ENCODE peak calls at places on chromosome 11, in eight cellular contexts. R is transverse colon, F is heart left ventricle, K is uterus, G is tibial nerve, H is stomach, M is A549, P is IMR-90. X is an unnamed sample.

GRCh38 chr11:7896026-7896785 is 34.9 kb downstream of the OR10A6 start:
- DNase-seq in H (no peak), M (no peak), P (no peak), R (no peak), F (no peak), G (no peak), K (no peak), X (no peak)

GRCh38 chr11:19281041-19281440 is 40.3 kb upstream of the E2F8 start:
- DNase-seq in K (no peak), P (no peak), M (no peak), R (no peak), H (no peak), F (no peak), G (no peak), X (no peak)

GRCh38 chr11:86117706-86118050 is 48.8 kb upstream of the PICALM start:
- DNase-seq in R (no peak), M (no peak), P (no peak), F (no peak), K (no peak), H (no peak), G (no peak), X (no peak)

GRCh38 chr11:95115597-95115996 is 26.0 kb downstream of the ENDOD1 start:
- DNase-seq in G (no peak), R (no peak), M (no peak), K (no peak), F (no peak), H (no peak), P (no peak), X (no peak)

GRCh38 chr11:116948375-116948774 is 111.0 kb upstream of the APOA1 start:
- DNase-seq in R (peak), K (no peak), G (no peak), P (peak), H (no peak), F (no peak), M (peak), X (no peak)

GRCh38 chr11:67700548-67701262 is 26.3 kb upstream of the ALDH3B2 start:
- DNase-seq in G (no peak), H (no peak), M (no peak), F (no peak), R (no peak), K (no peak), P (no peak), X (no peak)

GRCh38 chr11:57203359-57203758 is 21.6 kb downstream of the LRRC55 start:
- DNase-seq in R (peak), G (peak), H (peak), M (no peak), F (peak), P (peak), K (peak), X (no peak)

GRCh38 chr11:27255447-27255828 is 107.6 kb downstream of the CCDC34 start:
- DNase-seq in G (no peak), F (no peak), P (peak), H (no peak), R (no peak), K (no peak), M (no peak), X (no peak)

GRCh38 chr11:128881221-128881620 is 9.9 kb upstream of the KCNJ5 start:
- DNase-seq in H (no peak), K (no peak), G (no peak), F (no peak), R (no peak), P (no peak), M (no peak), X (no peak)

GRCh38 chr11:126032374-126032773 is 30.3 kb downstream of the CDON start:
- DNase-seq in R (no peak), H (no peak), G (no peak), P (no peak), M (no peak), K (no peak), F (no peak), X (no peak)

GRCh38 chr11:62593434-62594044 is 2.2 kb upstream of the TUT1 start:
- DNase-seq in M (peak), F (peak), G (peak), P (peak), R (peak), H (peak), K (peak), X (peak)

GRCh38 chr11:67273260-67273990 is 7.2 kb downstream of the GRK2 start:
- DNase-seq in P (no peak), R (peak), G (peak), F (peak), K (peak), M (no peak), H (peak), X (no peak)

GRCh38 chr11:12746593-12747097 is 72.4 kb downstream of the TEAD1 start:
- DNase-seq in F (peak), K (peak), P (peak), M (peak), G (no peak), R (no peak), H (no peak), X (peak)

GRCh38 chr11:122004446-122004845 is 111.6 kb downstream of the BLID start:
- DNase-seq in P (no peak), K (no peak), F (no peak), H (no peak), M (no peak), G (no peak), R (no peak), X (no peak)

GRCh38 chr11:68370211-68371111 is 58.1 kb downstream of the LRP5 start:
- DNase-seq in P (no peak), G (no peak), H (no peak), K (no peak), R (peak), M (no peak), F (no peak), X (no peak)

GRCh38 chr11:101348786-101349185 is 219.2 kb upstream of the PGR start:
- DNase-seq in P (no peak), M (no peak), H (no peak), F (no peak), K (no peak), R (no peak), G (no peak), X (no peak)

GRCh38 chr11:14186376-14186775 is 172.6 kb downstream of the RRAS2 start:
- DNase-seq in M (no peak), G (no peak), F (no peak), R (no peak), P (no peak), K (no peak), H (no peak), X (no peak)

GRCh38 chr11:128335729-128336128 is 251.6 kb downstream of the ETS1 start:
- DNase-seq in H (no peak), R (no peak), M (no peak), G (no peak), K (no peak), P (no peak), F (no peak), X (no peak)

GRCh38 chr11:4607111-4607510 is 920 bp downstream of the TRIM68 start:
- DNase-seq in H (no peak), M (no peak), K (no peak), F (no peak), P (peak), R (no peak), G (no peak), X (no peak)

GRCh38 chr11:2995091-2995561 is 3.0 kb upstream of the NAP1L4 start:
- DNase-seq in P (no peak), M (no peak), R (no peak), H (peak), G (no peak), F (no peak), K (no peak), X (no peak)

GRCh38 chr11:108160970-108161566 is 39.7 kb downstream of the ACAT1 start:
- DNase-seq in G (no peak), K (no peak), H (no peak), P (no peak), F (no peak), R (no peak), M (no peak), X (no peak)

GRCh38 chr11:36774603-36775002 is 176.6 kb upstream of the RAG2 start:
- DNase-seq in M (no peak), H (no peak), G (no peak), R (no peak), K (no peak), P (peak), F (no peak), X (peak)

GRCh38 chr11:68965901-68966868 is 14.6 kb downstream of the MRGPRD start:
- DNase-seq in M (no peak), P (no peak), K (peak), F (peak), H (no peak), R (no peak), G (no peak), X (no peak)

GRCh38 chr11:66800720-66801428 is 42.4 kb upstream of the RCE1 start:
- DNase-seq in K (no peak), P (no peak), M (no peak), H (no peak), G (no peak), F (no peak), R (no peak), X (no peak)

GRCh38 chr11:74504100-74504691 is 10.7 kb upstream of the LIPT2 start:
- DNase-seq in H (no peak), P (no peak), G (no peak), M (peak), K (no peak), F (no peak), R (no peak), X (no peak)

GRCh38 chr11:73189315-73189714 is 28.8 kb upstream of the P2RY2 start:
- DNase-seq in G (no peak), H (peak), F (peak), R (peak), K (no peak), P (no peak), M (no peak), X (no peak)

GRCh38 chr11:88169481-88169880 is 5.8 kb downstream of the RAB38 start:
- DNase-seq in H (no peak), R (no peak), G (no peak), K (no peak), F (no peak), P (peak), M (no peak), X (no peak)

GRCh38 chr11:90251599-90251998 is 28.8 kb upstream of the CHORDC1 start:
- DNase-seq in K (no peak), P (no peak), F (no peak), G (no peak), H (no peak), M (no peak), R (no peak), X (no peak)

GRCh38 chr11:76615950-76616349 is 54.6 kb downstream of the LRRC32 start:
- DNase-seq in G (no peak), P (peak), H (peak), R (peak), K (peak), M (no peak), F (peak), X (no peak)

GRCh38 chr11:73597340-73597955 is 464 bp downstream of the FAM168A start:
- DNase-seq in K (no peak), R (no peak), H (no peak), M (no peak), G (no peak), P (no peak), F (no peak), X (no peak)

GRCh38 chr11:120707098-120707497 is 195.6 kb downstream of the GRIK4 start:
- DNase-seq in P (peak), G (no peak), R (no peak), M (no peak), H (no peak), K (no peak), F (no peak), X (no peak)

DNA sequence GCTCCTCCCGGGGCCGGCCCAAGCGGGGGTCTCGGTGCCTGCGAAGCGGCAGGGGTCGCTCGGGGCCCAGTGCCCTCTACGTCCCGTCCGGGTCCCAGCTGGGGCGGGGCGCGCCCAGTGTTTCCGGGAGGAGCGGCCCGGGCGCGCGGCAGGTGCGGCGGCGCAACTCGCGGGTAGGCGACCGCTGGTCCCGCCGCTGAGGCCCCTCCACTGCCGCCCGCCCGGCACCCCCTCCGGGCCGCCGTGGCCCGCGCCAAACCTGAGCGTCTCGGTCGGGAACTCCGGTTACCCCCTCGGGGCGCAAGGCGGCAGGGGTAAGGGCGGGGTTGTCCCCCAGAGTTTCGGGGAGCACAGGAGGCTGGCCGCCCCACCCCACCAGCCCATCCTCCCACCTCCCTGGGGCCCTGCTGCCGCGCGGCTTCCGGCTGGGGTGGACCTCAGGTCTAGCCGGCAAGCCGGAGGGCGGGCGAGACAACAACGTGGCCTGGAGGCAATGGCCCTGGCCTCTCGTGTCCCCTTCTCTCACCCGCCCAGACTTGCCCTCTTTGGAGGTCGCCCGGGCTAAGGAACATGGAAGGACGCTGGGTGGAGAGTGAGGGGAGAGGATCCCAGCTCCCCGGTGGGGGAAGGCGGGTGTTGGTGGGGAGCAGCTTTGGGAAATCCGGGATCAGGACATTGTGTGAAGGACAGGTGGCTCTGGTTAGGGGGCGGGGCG is 416 bp upstream of the CRACR2B start:
- DNase-seq in R (peak), H (peak), K (no peak), M (no peak), P (no peak), G (no peak), F (no peak), X (no peak)
- TF ChIP-seq POLR2A in R (peak), H (peak), K (no peak), M (no peak), P (no peak), G (no peak), F (no peak), X (no peak)

DNA sequence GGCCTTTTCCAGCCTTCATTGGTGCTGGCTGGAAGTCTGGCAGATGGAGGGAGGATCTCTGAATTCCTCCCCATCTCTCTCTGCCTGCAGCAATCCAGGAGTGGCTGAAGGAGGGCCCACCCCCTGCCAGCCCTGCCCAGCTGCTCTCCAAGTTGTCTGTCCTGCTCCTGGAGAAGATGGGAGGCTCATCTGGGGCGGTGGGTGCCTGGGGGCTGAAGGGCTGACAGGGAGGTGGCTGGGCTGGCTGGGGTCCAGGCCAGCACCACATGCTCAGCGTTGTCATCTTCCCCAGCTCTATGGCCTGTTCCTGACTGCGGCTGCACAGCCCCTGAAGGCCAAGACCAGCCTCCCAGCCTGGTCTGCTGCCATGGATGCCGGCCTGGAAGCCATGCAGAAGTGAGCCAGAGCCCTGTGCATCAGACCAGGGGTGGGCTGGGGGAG is 12.2 kb downstream of the TKFC start:
- DNase-seq in K (no peak), G (no peak), M (no peak), F (no peak), H (no peak), R (no peak), P (no peak), X (no peak)
- TF ChIP-seq POLR2A in K (no peak), G (no peak), M (no peak), F (no peak), H (no peak), R (no peak), P (no peak), X (no peak)

DNA sequence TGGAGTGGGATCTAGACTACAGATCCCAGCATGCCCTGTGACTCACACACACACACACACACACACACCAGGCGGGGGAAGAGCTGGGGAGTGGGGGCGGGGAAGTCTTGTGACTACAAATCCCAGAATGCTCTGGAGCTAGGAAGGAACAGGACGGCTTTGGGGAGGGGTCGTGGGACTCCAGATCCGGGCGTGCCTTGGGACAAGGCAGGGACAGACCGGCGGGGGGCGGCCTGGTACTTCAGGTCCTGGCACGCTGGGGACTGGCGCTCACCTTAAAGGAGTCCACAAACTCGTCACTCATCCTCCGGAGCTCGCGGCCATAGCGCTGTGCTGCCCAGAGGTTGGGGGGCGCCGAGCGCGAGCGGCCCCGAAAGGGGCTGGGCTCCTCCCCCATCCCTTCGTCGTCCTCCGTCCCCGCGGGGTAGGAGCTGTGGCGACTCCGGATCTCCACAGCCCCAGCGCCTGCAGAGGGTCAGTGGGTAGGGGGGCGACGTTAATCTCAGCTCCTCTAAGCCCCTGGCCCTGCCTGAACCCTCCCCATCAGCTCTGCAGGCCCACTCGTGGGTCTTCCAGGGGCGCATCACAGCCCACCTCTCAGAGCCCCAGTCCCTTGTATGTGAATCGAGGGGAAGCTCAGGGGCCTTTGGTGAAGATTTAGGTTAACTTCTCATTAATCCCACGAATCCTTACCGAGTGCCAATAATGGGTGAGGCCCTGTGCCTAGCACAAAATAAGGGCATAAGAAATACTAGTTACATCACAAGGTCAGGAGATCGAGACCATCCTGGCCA is 12.9 kb downstream of the BAD start:
- DNase-seq in F (peak), G (peak), R (peak), P (peak), M (peak), K (peak), H (peak), X (no peak)
- TF ChIP-seq POLR2A in F (no peak), G (no peak), R (peak), P (peak), M (peak), K (peak), H (no peak), X (no peak)

DNA sequence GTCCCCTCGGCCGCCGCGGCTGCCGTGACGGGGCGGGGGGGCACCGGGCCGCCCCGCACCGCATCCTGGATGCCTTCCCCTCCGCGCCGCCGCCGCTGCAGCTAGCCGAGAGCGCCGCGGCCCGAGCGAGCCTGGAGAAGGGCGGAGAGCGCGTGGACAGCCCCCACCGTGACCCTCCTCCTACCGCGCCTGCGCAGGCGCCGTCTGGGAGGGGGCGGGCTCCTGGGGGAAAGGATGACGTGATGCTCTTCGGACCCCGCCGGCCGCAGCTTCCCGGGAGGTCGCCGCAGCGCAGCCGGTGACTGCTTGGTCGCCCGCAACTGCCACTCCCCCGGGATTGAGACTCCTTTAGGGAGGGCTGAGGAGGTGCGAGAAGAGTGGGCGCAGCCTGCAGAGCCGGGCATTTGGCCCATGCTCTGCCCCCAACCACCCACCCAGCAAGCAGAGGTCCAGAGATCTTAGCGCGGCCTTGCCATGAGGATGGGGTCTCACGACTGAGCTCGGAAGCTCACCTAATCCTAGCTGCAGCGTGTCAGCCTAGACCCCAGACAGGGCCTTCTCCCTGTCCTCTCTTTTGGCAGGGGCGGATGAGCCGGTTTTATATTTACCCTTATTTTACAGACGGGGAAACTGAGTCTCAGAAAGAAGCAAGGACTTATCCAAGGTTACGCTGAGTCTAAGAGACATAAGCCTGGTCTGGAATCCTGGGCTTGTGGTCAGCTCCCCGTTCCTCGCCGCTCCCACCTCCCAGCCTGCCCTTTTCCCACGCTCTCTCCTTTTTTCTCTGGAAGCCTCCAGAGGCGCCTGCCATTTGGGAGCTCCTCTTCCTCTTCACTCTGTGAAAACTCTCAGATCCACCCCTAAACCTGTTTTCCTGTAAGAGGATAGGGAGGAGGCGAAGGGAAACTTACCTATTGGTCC is at the start of gene DENND5A:
- DNase-seq in R (peak), F (peak), M (peak), P (peak), H (peak), G (peak), K (peak), X (peak)
- TF ChIP-seq POLR2A in R (peak), F (no peak), M (peak), P (peak), H (peak), G (peak), K (peak), X (peak)

DNA sequence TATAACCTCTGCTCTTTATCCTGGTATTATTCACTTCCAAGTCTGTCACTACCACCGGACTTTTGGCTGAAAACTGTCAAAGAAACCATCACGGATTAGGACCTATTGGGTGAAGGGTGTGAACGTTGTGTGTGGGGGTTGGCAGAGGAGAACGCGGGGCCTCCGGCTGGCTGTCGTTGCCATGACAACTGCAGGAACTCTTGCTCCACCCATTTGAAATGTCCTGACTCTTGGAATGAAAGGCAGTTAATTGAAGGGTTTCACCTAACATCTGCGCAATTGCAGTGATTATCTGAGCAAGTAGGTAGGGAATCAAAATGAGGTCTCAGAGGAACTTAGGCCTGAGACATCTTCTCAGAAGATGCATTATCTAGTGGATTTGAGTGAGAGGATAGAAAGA is 60.9 kb upstream of the CLMP start:
- DNase-seq in R (no peak), M (no peak), G (no peak), F (no peak), H (no peak), K (no peak), P (no peak), X (no peak)
- TF ChIP-seq POLR2A in R (no peak), M (no peak), G (no peak), F (no peak), H (no peak), K (no peak), P (no peak), X (no peak)